ENCODE peak calls at places on chromosome 22, in five cellular contexts. One of them, this sample, is unnamed.

GRCh38 chr22:46866591-46866990 is 104.1 kb downstream of the TBC1D22A start:
- DNase-seq in NB4: no peak
- DNase-seq in EH: peak
- DNase-seq in central memory CD4-positive, alpha-beta T cell: no peak
- DNase-seq in astrocyte of the hippocampus: peak
- DNase-seq in this sample: no peak

GRCh38 chr22:42282252-42282942 is 11.9 kb upstream of the TCF20 start:
- DNase-seq in NB4: no peak
- DNase-seq in EH: no peak
- DNase-seq in central memory CD4-positive, alpha-beta T cell: no peak
- DNase-seq in astrocyte of the hippocampus: no peak
- DNase-seq in this sample: no peak

GRCh38 chr22:38479096-38479840 is 11.4 kb downstream of the KDELR3 start:
- DNase-seq in NB4: no peak
- DNase-seq in EH: no peak
- DNase-seq in central memory CD4-positive, alpha-beta T cell: no peak
- DNase-seq in astrocyte of the hippocampus: no peak
- DNase-seq in this sample: no peak

GRCh38 chr22:41517172-41518047 is 26.9 kb downstream of the POLR3H start:
- DNase-seq in NB4: peak
- DNase-seq in EH: peak
- DNase-seq in central memory CD4-positive, alpha-beta T cell: no peak
- DNase-seq in astrocyte of the hippocampus: peak
- DNase-seq in this sample: peak

GRCh38 chr22:30287626-30288413 is 1.5 kb downstream of the CASTOR1 start:
- DNase-seq in NB4: peak
- DNase-seq in EH: peak
- DNase-seq in central memory CD4-positive, alpha-beta T cell: peak
- DNase-seq in astrocyte of the hippocampus: peak
- DNase-seq in this sample: peak

GRCh38 chr22:47443836-47444745 is 681.6 kb downstream of the TBC1D22A start:
- DNase-seq in NB4: no peak
- DNase-seq in EH: no peak
- DNase-seq in central memory CD4-positive, alpha-beta T cell: no peak
- DNase-seq in astrocyte of the hippocampus: no peak
- DNase-seq in this sample: no peak

GRCh38 chr22:50610041-50610451 is 9.5 kb downstream of the MAPK8IP2 start:
- DNase-seq in NB4: no peak
- DNase-seq in EH: no peak
- DNase-seq in central memory CD4-positive, alpha-beta T cell: no peak
- DNase-seq in astrocyte of the hippocampus: no peak
- DNase-seq in this sample: no peak

GRCh38 chr22:30324008-30324730 is 2.6 kb downstream of the TBC1D10A start:
- DNase-seq in NB4: peak
- DNase-seq in EH: peak
- DNase-seq in central memory CD4-positive, alpha-beta T cell: peak
- DNase-seq in astrocyte of the hippocampus: peak
- DNase-seq in this sample: no peak

GRCh38 chr22:42528591-42529307 is 9.2 kb upstream of the RRP7A start:
- DNase-seq in NB4: no peak
- DNase-seq in EH: no peak
- DNase-seq in central memory CD4-positive, alpha-beta T cell: no peak
- DNase-seq in astrocyte of the hippocampus: no peak
- DNase-seq in this sample: no peak

GRCh38 chr22:24728790-24729637 is 45.5 kb downstream of the PIWIL3 start:
- DNase-seq in NB4: peak
- DNase-seq in EH: no peak
- DNase-seq in central memory CD4-positive, alpha-beta T cell: no peak
- DNase-seq in astrocyte of the hippocampus: no peak
- DNase-seq in this sample: no peak

GRCh38 chr22:46995501-46996360 is 233.3 kb downstream of the TBC1D22A start:
- DNase-seq in NB4: no peak
- DNase-seq in EH: no peak
- DNase-seq in central memory CD4-positive, alpha-beta T cell: no peak
- DNase-seq in astrocyte of the hippocampus: no peak
- DNase-seq in this sample: no peak

GRCh38 chr22:36773935-36774334 is 2.0 kb downstream of the IFT27 start:
- DNase-seq in NB4: peak
- DNase-seq in EH: peak
- DNase-seq in central memory CD4-positive, alpha-beta T cell: no peak
- DNase-seq in astrocyte of the hippocampus: peak
- DNase-seq in this sample: no peak

GRCh38 chr22:26416670-26417270 is 12.3 kb upstream of the ASPHD2 start:
- DNase-seq in NB4: no peak
- DNase-seq in EH: peak
- DNase-seq in central memory CD4-positive, alpha-beta T cell: no peak
- DNase-seq in astrocyte of the hippocampus: peak
- DNase-seq in this sample: no peak

GRCh38 chr22:23512348-23512705 is 67.8 kb downstream of the IGLL1 start:
- DNase-seq in NB4: no peak
- DNase-seq in EH: no peak
- DNase-seq in central memory CD4-positive, alpha-beta T cell: no peak
- DNase-seq in astrocyte of the hippocampus: no peak
- DNase-seq in this sample: no peak

GRCh38 chr22:27525711-27526110 is 275.8 kb downstream of the MN1 start:
- DNase-seq in NB4: no peak
- DNase-seq in EH: no peak
- DNase-seq in central memory CD4-positive, alpha-beta T cell: no peak
- DNase-seq in astrocyte of the hippocampus: no peak
- DNase-seq in this sample: no peak

GRCh38 chr22:49847751-49848689 is 5.6 kb upstream of the ZBED4 start:
- DNase-seq in NB4: peak
- DNase-seq in EH: no peak
- DNase-seq in central memory CD4-positive, alpha-beta T cell: no peak
- DNase-seq in astrocyte of the hippocampus: peak
- DNase-seq in this sample: no peak

GRCh38 chr22:32325416-32325801 is 32.3 kb upstream of the RFPL3 start:
- DNase-seq in NB4: no peak
- DNase-seq in EH: no peak
- DNase-seq in central memory CD4-positive, alpha-beta T cell: no peak
- DNase-seq in astrocyte of the hippocampus: peak
- DNase-seq in this sample: no peak

GRCh38 chr22:44338183-44338812 is 25.5 kb upstream of the SHISAL1 start:
- DNase-seq in NB4: no peak
- DNase-seq in EH: no peak
- DNase-seq in central memory CD4-positive, alpha-beta T cell: no peak
- DNase-seq in astrocyte of the hippocampus: peak
- DNase-seq in this sample: no peak

GRCh38 chr22:25739659-25740344 is 2.2 kb upstream of the MYO18B start:
- DNase-seq in NB4: no peak
- DNase-seq in EH: no peak
- DNase-seq in central memory CD4-positive, alpha-beta T cell: no peak
- DNase-seq in astrocyte of the hippocampus: no peak
- DNase-seq in this sample: no peak

GRCh38 chr22:43490311-43490710 is 78.5 kb downstream of the MPPED1 start:
- DNase-seq in NB4: no peak
- DNase-seq in EH: no peak
- DNase-seq in central memory CD4-positive, alpha-beta T cell: no peak
- DNase-seq in astrocyte of the hippocampus: no peak
- DNase-seq in this sample: no peak

GRCh38 chr22:18103527-18104269 is 6.9 kb upstream of the TUBA8 start:
- DNase-seq in NB4: no peak
- DNase-seq in EH: no peak
- DNase-seq in central memory CD4-positive, alpha-beta T cell: no peak
- DNase-seq in astrocyte of the hippocampus: peak
- DNase-seq in this sample: no peak

GRCh38 chr22:27303718-27304117 is 497.8 kb downstream of the MN1 start:
- DNase-seq in NB4: no peak
- DNase-seq in EH: no peak
- DNase-seq in central memory CD4-positive, alpha-beta T cell: no peak
- DNase-seq in astrocyte of the hippocampus: no peak
- DNase-seq in this sample: no peak

GRCh38 chr22:24992946-24993345 is 40.4 kb downstream of the KIAA1671 start:
- DNase-seq in NB4: no peak
- DNase-seq in EH: no peak
- DNase-seq in central memory CD4-positive, alpha-beta T cell: no peak
- DNase-seq in astrocyte of the hippocampus: no peak
- DNase-seq in this sample: no peak

GRCh38 chr22:43956805-43957463 is 1.7 kb downstream of the SAMM50 start:
- DNase-seq in NB4: no peak
- DNase-seq in EH: no peak
- DNase-seq in central memory CD4-positive, alpha-beta T cell: no peak
- DNase-seq in astrocyte of the hippocampus: no peak
- DNase-seq in this sample: no peak

GRCh38 chr22:26889794-26890193 is 232.4 kb downstream of the MIAT start:
- DNase-seq in NB4: no peak
- DNase-seq in EH: peak
- DNase-seq in central memory CD4-positive, alpha-beta T cell: no peak
- DNase-seq in astrocyte of the hippocampus: no peak
- DNase-seq in this sample: no peak

GRCh38 chr22:32469799-32470212 is 4.8 kb upstream of the FBXO7 start:
- DNase-seq in NB4: peak
- DNase-seq in EH: peak
- DNase-seq in central memory CD4-positive, alpha-beta T cell: no peak
- DNase-seq in astrocyte of the hippocampus: peak
- DNase-seq in this sample: no peak

GRCh38 chr22:33013051-33013450 is 45.1 kb downstream of the SYN3 start:
- DNase-seq in NB4: no peak
- DNase-seq in EH: no peak
- DNase-seq in central memory CD4-positive, alpha-beta T cell: no peak
- DNase-seq in astrocyte of the hippocampus: no peak
- DNase-seq in this sample: no peak

GRCh38 chr22:29938285-29938693 is 55.3 kb downstream of the MTMR3 start:
- DNase-seq in NB4: no peak
- DNase-seq in EH: peak
- DNase-seq in central memory CD4-positive, alpha-beta T cell: no peak
- DNase-seq in astrocyte of the hippocampus: no peak
- DNase-seq in this sample: no peak

GRCh38 chr22:37377927-37378326 is 49.4 kb downstream of the ELFN2 start:
- DNase-seq in NB4: no peak
- DNase-seq in EH: no peak
- DNase-seq in central memory CD4-positive, alpha-beta T cell: no peak
- DNase-seq in astrocyte of the hippocampus: no peak
- DNase-seq in this sample: no peak

GRCh38 chr22:36329217-36330078 is 58.3 kb downstream of the MYH9 start:
- DNase-seq in NB4: peak
- DNase-seq in EH: peak
- DNase-seq in central memory CD4-positive, alpha-beta T cell: peak
- DNase-seq in astrocyte of the hippocampus: peak
- DNase-seq in this sample: peak

GRCh38 chr22:47621253-47621652 is 858.8 kb downstream of the TBC1D22A start:
- DNase-seq in NB4: no peak
- DNase-seq in EH: no peak
- DNase-seq in central memory CD4-positive, alpha-beta T cell: no peak
- DNase-seq in astrocyte of the hippocampus: no peak
- DNase-seq in this sample: no peak

GRCh38 chr22:19734837-19735382 is 11.6 kb downstream of the GP1BB start:
- DNase-seq in NB4: no peak
- DNase-seq in EH: no peak
- DNase-seq in central memory CD4-positive, alpha-beta T cell: no peak
- DNase-seq in astrocyte of the hippocampus: no peak
- DNase-seq in this sample: no peak

GRCh38 chr22:27726726-27727449 is 74.7 kb downstream of the MN1 start:
- DNase-seq in NB4: peak
- DNase-seq in EH: peak
- DNase-seq in central memory CD4-positive, alpha-beta T cell: no peak
- DNase-seq in astrocyte of the hippocampus: peak
- DNase-seq in this sample: no peak

GRCh38 chr22:39353346-39353745 is 3.6 kb downstream of the SYNGR1 start:
- DNase-seq in NB4: no peak
- DNase-seq in EH: peak
- DNase-seq in central memory CD4-positive, alpha-beta T cell: no peak
- DNase-seq in astrocyte of the hippocampus: peak
- DNase-seq in this sample: no peak